ENCODE peak calls at places on chromosomes 7 and 10, in seven cellular contexts. B is right atrium auricular region, T is Peyer's patch, X is neural progenitor cell, U is NB4, F is H9, J is osteocyte. D is an unnamed sample.

GRCh38 chr7:103148131-103148993 is 537 bp downstream of the NAPEPLD start:
- DNase-seq in B (no peak), T (no peak), X (no peak), U (no peak), F (no peak), J (no peak), D (no peak)

GRCh38 chr7:11193131-11193867 is 219.6 kb downstream of the PHF14 start:
- DNase-seq in B (no peak), T (no peak), X (peak; percentile 64), U (no peak), F (peak; percentile 75), J (no peak), D (no peak)

GRCh38 chr10:35017608-35018007 is 72.5 kb downstream of the CUL2 start:
- DNase-seq in B (no peak), T (no peak), X (no peak), U (no peak), F (no peak), J (no peak), D (no peak)

GRCh38 chr7:3732395-3732794 is 431.3 kb downstream of the SDK1 start:
- DNase-seq in B (no peak), T (no peak), X (no peak), U (no peak), F (no peak), J (no peak), D (no peak)

GRCh38 chr10:102917314-102917961 is 656 bp upstream of the CNNM2 start:
- DNase-seq in B (peak; percentile 85), T (peak; percentile 91), X (peak; percentile 95), U (peak; percentile 89), F (peak; percentile 87), J (peak; percentile 94), D (peak; percentile 90)

GRCh38 chr10:78992333-78992732 is 76.4 kb upstream of the ZMIZ1 start:
- DNase-seq in B (no peak), T (no peak), X (no peak), U (peak; percentile 30), F (no peak), J (no peak), D (no peak)

GRCh38 chr7:4211261-4211660 is 470.8 kb upstream of the FOXK1 start:
- DNase-seq in B (no peak), T (no peak), X (no peak), U (no peak), F (no peak), J (no peak), D (no peak)

GRCh38 chr7:150668977-150669376 is 16.5 kb upstream of the GIMAP2 start:
- DNase-seq in B (no peak), T (no peak), X (no peak), U (no peak), F (no peak), J (no peak), D (no peak)

GRCh38 chr7:2405201-2405600 is 1.8 kb downstream of the CHST12 start:
- DNase-seq in B (no peak), T (no peak), X (no peak), U (no peak), F (no peak), J (no peak), D (no peak)

GRCh38 chr7:80640841-80641240 is 2.4 kb downstream of the CD36 start:
- DNase-seq in B (no peak), T (no peak), X (no peak), U (no peak), F (no peak), J (no peak), D (no peak)

GRCh38 chr7:95180-95862 is 97.0 kb upstream of the FAM20C start:
- DNase-seq in B (no peak), T (no peak), X (no peak), U (no peak), F (no peak), J (no peak), D (no peak)

GRCh38 chr7:5472432-5473315 is 49.0 kb upstream of the TNRC18 start:
- DNase-seq in B (no peak), T (no peak), X (no peak), U (peak; percentile 92), F (no peak), J (no peak), D (no peak)

GRCh38 chr10:43061331-43061730 is 15.5 kb upstream of the RET start:
- DNase-seq in B (no peak), T (no peak), X (no peak), U (no peak), F (no peak), J (no peak), D (no peak)

GRCh38 chr7:116957874-116958273 is 4.6 kb downstream of the ST7 start:
- DNase-seq in B (no peak), T (no peak), X (no peak), U (no peak), F (no peak), J (no peak), D (no peak)

GRCh38 chr10:14163374-14164125 is 167.2 kb downstream of the FRMD4A start:
- DNase-seq in B (no peak), T (no peak), X (peak; percentile 31), U (no peak), F (no peak), J (no peak), D (no peak)

DNA sequence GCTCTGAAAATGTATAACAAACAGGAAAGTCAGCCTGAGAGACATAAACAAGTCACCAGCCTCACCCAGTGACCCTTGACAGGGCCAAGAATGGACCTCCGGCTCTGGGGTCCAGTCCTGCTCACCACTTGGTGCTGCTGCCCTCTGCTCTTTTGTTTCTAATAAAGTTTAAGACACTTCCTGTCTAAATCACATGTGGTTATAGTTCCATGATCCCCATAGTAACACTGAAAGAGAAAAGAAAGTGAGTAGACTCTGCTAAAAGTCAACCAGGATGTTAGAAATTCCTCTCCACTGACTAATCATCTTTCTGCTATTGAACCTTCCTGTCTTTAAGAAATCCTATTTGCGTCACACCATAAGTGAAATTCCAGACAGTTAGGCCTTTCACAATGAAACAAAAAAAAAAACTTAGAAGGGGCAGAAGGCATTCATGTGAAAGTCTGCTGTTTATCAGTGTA is 179.2 kb upstream of the BET1 start:
- DNase-seq in B (no peak), T (no peak), X (peak; percentile 11), U (no peak), F (no peak), J (no peak), D (no peak)
- TF ChIP-seq CTCF in B (no peak), T (no peak), X (no peak), U (no peak), F (no peak), J (no peak), D (no peak)

GRCh38 chr10:100507357-100507732 is 12.3 kb downstream of the SEC31B start:
- DNase-seq in B (no peak), T (no peak), X (no peak), U (no peak), F (no peak), J (no peak), D (no peak)

GRCh38 chr10:100509241-100509640 is 10.4 kb downstream of the SEC31B start:
- DNase-seq in B (no peak), T (no peak), X (no peak), U (no peak), F (no peak), J (no peak), D (no peak)

GRCh38 chr10:100506596-100507356 is 12.9 kb downstream of the SEC31B start:
- DNase-seq in B (no peak), T (no peak), X (no peak), U (peak; percentile 38), F (no peak), J (no peak), D (no peak)

GRCh38 chr10:100510533-100511308 is 8.9 kb downstream of the SEC31B start:
- DNase-seq in B (no peak), T (no peak), X (no peak), U (peak; percentile 79), F (no peak), J (no peak), D (no peak)

GRCh38 chr10:100508691-100509150 is 10.9 kb downstream of the SEC31B start:
- DNase-seq in B (no peak), T (no peak), X (peak; percentile 81), U (peak; percentile 75), F (peak; percentile 44), J (no peak), D (no peak)
- TF ChIP-seq CTCF in B (no peak), T (peak; percentile 51), X (peak; percentile 89), U (peak; percentile 64), F (peak; percentile 81), J (peak; percentile 79), D (peak; percentile 13)

DNA sequence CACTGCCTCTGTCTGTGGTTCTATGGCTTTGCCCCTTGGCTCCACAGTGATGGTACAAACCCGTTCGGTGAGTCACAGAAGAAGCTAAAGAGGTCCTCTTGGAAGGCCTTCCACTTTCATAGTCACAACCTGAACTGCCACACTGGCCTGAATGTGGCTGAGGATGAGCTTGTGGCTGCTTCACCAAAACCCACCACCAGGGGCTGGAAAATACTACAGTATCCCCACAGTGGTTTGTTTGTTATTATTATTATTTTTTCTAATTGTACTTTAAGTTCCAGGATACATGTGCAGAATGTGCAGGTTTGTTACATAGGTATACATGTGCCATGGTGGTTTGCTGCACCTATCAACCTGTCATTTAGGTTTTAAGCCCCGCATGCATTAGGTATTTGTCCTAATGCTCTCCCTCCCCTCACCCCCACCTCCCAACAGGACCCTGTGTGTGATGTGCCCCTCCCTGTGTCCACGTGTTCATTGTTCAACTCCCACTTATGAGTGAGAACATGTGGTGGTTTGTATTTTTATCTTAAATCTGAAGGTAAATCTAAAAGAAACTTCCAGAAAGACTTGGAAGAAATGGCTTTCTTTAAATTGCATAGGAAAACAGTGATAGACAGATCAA is 160.8 kb upstream of the NPSR1 start:
- DNase-seq in B (no peak), T (no peak), X (peak; percentile 21), U (peak; percentile 6), F (peak; percentile 47), J (no peak), D (no peak)
- TF ChIP-seq CTCF in B (no peak), T (no peak), X (peak; percentile 62), U (peak; percentile 48), F (peak; percentile 75), J (peak; percentile 27), D (no peak)

GRCh38 chr10:867807-868206 is 63.7 kb downstream of the LARP4B start:
- DNase-seq in B (no peak), T (no peak), X (no peak), U (no peak), F (no peak), J (no peak), D (no peak)

GRCh38 chr10:869171-869570 is 62.3 kb downstream of the LARP4B start:
- DNase-seq in B (no peak), T (no peak), X (no peak), U (no peak), F (no peak), J (no peak), D (no peak)

GRCh38 chr10:865924-866576 is 65.5 kb downstream of the LARP4B start:
- DNase-seq in B (no peak), T (no peak), X (no peak), U (no peak), F (no peak), J (no peak), D (no peak)

GRCh38 chr10:866577-866941 is 64.9 kb downstream of the LARP4B start:
- DNase-seq in B (no peak), T (no peak), X (no peak), U (no peak), F (no peak), J (no peak), D (no peak)

DNA sequence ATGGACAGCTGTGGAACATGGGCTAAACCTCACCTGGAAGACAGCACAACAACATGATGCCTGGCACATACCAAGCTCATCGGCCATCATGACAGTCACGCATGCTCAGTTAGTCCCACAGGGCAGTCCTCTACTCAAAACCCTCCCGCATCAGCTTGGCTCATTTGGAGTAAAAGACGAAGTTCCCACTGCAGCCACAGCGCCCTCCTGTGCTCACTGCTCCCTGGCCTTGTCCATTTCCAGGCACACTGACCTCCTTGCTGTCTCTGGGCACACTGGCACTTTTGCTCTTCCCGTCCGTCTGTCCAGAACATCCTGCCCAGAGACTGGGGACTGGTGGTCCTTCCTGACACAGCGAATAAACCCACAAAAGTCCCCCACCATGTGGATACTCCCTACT is 66.2 kb downstream of the LARP4B start:
- DNase-seq in B (no peak), T (no peak), X (peak; percentile 15), U (no peak), F (peak; percentile 60), J (no peak), D (no peak)
- TF ChIP-seq CTCF in B (no peak), T (no peak), X (peak; percentile 33), U (peak; percentile 11), F (peak; percentile 60), J (no peak), D (no peak)